ENCODE peak calls at places on chromosomes 11 and 22, in seven cellular contexts. One of them, this sample, is unnamed.

GRCh38 chr11:100761806-100762205 is 74.7 kb downstream of the ARHGAP42 start:
- DNase-seq in mesendoderm: no peak
- DNase-seq in psoas muscle: no peak
- DNase-seq in pancreas: no peak
- DNase-seq in lung: no peak
- DNase-seq in aorta: no peak
- DNase-seq in cardiac muscle cell: no peak
- DNase-seq in this sample: no peak

GRCh38 chr22:48960576-48960975 is 867.1 kb downstream of the BRD1 start:
- DNase-seq in mesendoderm: no peak
- DNase-seq in psoas muscle: no peak
- DNase-seq in pancreas: peak; percentile 7
- DNase-seq in lung: peak; percentile 11
- DNase-seq in aorta: no peak
- DNase-seq in cardiac muscle cell: no peak
- DNase-seq in this sample: no peak

GRCh38 chr11:116179346-116179850 is 593.4 kb downstream of the BUD13 start:
- DNase-seq in mesendoderm: no peak
- DNase-seq in psoas muscle: no peak
- DNase-seq in pancreas: no peak
- DNase-seq in lung: no peak
- DNase-seq in aorta: no peak
- DNase-seq in cardiac muscle cell: no peak
- DNase-seq in this sample: no peak

GRCh38 chr22:47048123-47049077 is 285.9 kb downstream of the TBC1D22A start:
- DNase-seq in mesendoderm: no peak
- DNase-seq in psoas muscle: no peak
- DNase-seq in pancreas: peak; percentile 46
- DNase-seq in lung: no peak
- DNase-seq in aorta: peak; percentile 28
- DNase-seq in cardiac muscle cell: no peak
- DNase-seq in this sample: no peak

GRCh38 chr11:126341760-126342161 is 13.7 kb upstream of the ST3GAL4 start:
- DNase-seq in mesendoderm: no peak
- DNase-seq in psoas muscle: no peak
- DNase-seq in pancreas: no peak
- DNase-seq in lung: no peak
- DNase-seq in aorta: no peak
- DNase-seq in cardiac muscle cell: peak; percentile 71
- DNase-seq in this sample: peak; percentile 94

GRCh38 chr22:30328466-30329049 is 1.8 kb upstream of the TBC1D10A start:
- DNase-seq in mesendoderm: peak; percentile 71
- DNase-seq in psoas muscle: no peak
- DNase-seq in pancreas: no peak
- DNase-seq in lung: no peak
- DNase-seq in aorta: no peak
- DNase-seq in cardiac muscle cell: no peak
- DNase-seq in this sample: no peak

GRCh38 chr22:50583294-50583865 is 731 bp upstream of the CHKB start:
- DNase-seq in mesendoderm: peak; percentile 32
- DNase-seq in psoas muscle: no peak
- DNase-seq in pancreas: no peak
- DNase-seq in lung: no peak
- DNase-seq in aorta: peak; percentile 44
- DNase-seq in cardiac muscle cell: no peak
- DNase-seq in this sample: no peak

GRCh38 chr11:121035823-121036222 is 11.9 kb downstream of the TBCEL start:
- DNase-seq in mesendoderm: no peak
- DNase-seq in psoas muscle: no peak
- DNase-seq in pancreas: no peak
- DNase-seq in lung: no peak
- DNase-seq in aorta: no peak
- DNase-seq in cardiac muscle cell: peak; percentile 54
- DNase-seq in this sample: no peak

GRCh38 chr11:60485987-60486386 is 6.6 kb upstream of the MS4A12 start:
- DNase-seq in mesendoderm: peak; percentile 78
- DNase-seq in psoas muscle: no peak
- DNase-seq in pancreas: no peak
- DNase-seq in lung: peak; percentile 29
- DNase-seq in aorta: no peak
- DNase-seq in cardiac muscle cell: no peak
- DNase-seq in this sample: peak; percentile 69

GRCh38 chr11:119529063-119529845 is 106.3 kb upstream of the THY1 start:
- DNase-seq in mesendoderm: no peak
- DNase-seq in psoas muscle: no peak
- DNase-seq in pancreas: no peak
- DNase-seq in lung: no peak
- DNase-seq in aorta: no peak
- DNase-seq in cardiac muscle cell: no peak
- DNase-seq in this sample: no peak

GRCh38 chr11:15714641-15715399 is 600.1 kb downstream of the INSC start:
- DNase-seq in mesendoderm: no peak
- DNase-seq in psoas muscle: no peak
- DNase-seq in pancreas: no peak
- DNase-seq in lung: no peak
- DNase-seq in aorta: no peak
- DNase-seq in cardiac muscle cell: no peak
- DNase-seq in this sample: no peak

GRCh38 chr11:1644601-1645356 is 15.2 kb downstream of the KRTAP5-5 start:
- DNase-seq in mesendoderm: no peak
- DNase-seq in psoas muscle: no peak
- DNase-seq in pancreas: peak; percentile 44
- DNase-seq in lung: no peak
- DNase-seq in aorta: peak; percentile 33
- DNase-seq in cardiac muscle cell: no peak
- DNase-seq in this sample: no peak

GRCh38 chr22:50482107-50483074 is 1.0 kb downstream of the ADM2 start:
- DNase-seq in mesendoderm: no peak
- DNase-seq in psoas muscle: no peak
- DNase-seq in pancreas: peak; percentile 77
- DNase-seq in lung: no peak
- DNase-seq in aorta: peak; percentile 47
- DNase-seq in cardiac muscle cell: no peak
- DNase-seq in this sample: no peak

GRCh38 chr11:134170909-134171281 is 52.9 kb downstream of the NCAPD3 start:
- DNase-seq in mesendoderm: peak; percentile 14
- DNase-seq in psoas muscle: no peak
- DNase-seq in pancreas: no peak
- DNase-seq in lung: no peak
- DNase-seq in aorta: no peak
- DNase-seq in cardiac muscle cell: peak; percentile 40
- DNase-seq in this sample: no peak

GRCh38 chr11:22169833-22170232 is 23.1 kb upstream of the ANO5 start:
- DNase-seq in mesendoderm: no peak
- DNase-seq in psoas muscle: no peak
- DNase-seq in pancreas: no peak
- DNase-seq in lung: no peak
- DNase-seq in aorta: no peak
- DNase-seq in cardiac muscle cell: no peak
- DNase-seq in this sample: no peak

GRCh38 chr11:69380921-69381581 is 87.1 kb downstream of the MYEOV start:
- DNase-seq in mesendoderm: no peak
- DNase-seq in psoas muscle: peak; percentile 14
- DNase-seq in pancreas: peak; percentile 49
- DNase-seq in lung: no peak
- DNase-seq in aorta: no peak
- DNase-seq in cardiac muscle cell: no peak
- DNase-seq in this sample: no peak

GRCh38 chr11:60761436-60762190 is 4.9 kb downstream of the MS4A15 start:
- DNase-seq in mesendoderm: no peak
- DNase-seq in psoas muscle: no peak
- DNase-seq in pancreas: no peak
- DNase-seq in lung: no peak
- DNase-seq in aorta: no peak
- DNase-seq in cardiac muscle cell: no peak
- DNase-seq in this sample: no peak

GRCh38 chr11:370087-370941 is 1.0 kb downstream of the B4GALNT4 start:
- DNase-seq in mesendoderm: no peak
- DNase-seq in psoas muscle: no peak
- DNase-seq in pancreas: no peak
- DNase-seq in lung: no peak
- DNase-seq in aorta: no peak
- DNase-seq in cardiac muscle cell: no peak
- DNase-seq in this sample: no peak

GRCh38 chr22:17199131-17199731 is 20.0 kb downstream of the ADA2 start:
- DNase-seq in mesendoderm: peak; percentile 96
- DNase-seq in psoas muscle: peak; percentile 45
- DNase-seq in pancreas: no peak
- DNase-seq in lung: no peak
- DNase-seq in aorta: no peak
- DNase-seq in cardiac muscle cell: peak; percentile 84
- DNase-seq in this sample: peak; percentile 25

GRCh38 chr11:83272627-83273026 is 13.5 kb downstream of the CCDC90B start:
- DNase-seq in mesendoderm: no peak
- DNase-seq in psoas muscle: no peak
- DNase-seq in pancreas: no peak
- DNase-seq in lung: no peak
- DNase-seq in aorta: no peak
- DNase-seq in cardiac muscle cell: peak; percentile 34
- DNase-seq in this sample: no peak

GRCh38 chr11:20638074-20638473 is 31.3 kb upstream of the NELL1 start:
- DNase-seq in mesendoderm: no peak
- DNase-seq in psoas muscle: no peak
- DNase-seq in pancreas: no peak
- DNase-seq in lung: no peak
- DNase-seq in aorta: no peak
- DNase-seq in cardiac muscle cell: no peak
- DNase-seq in this sample: no peak

GRCh38 chr22:35363571-35364086 is 17.3 kb upstream of the HMOX1 start:
- DNase-seq in mesendoderm: no peak
- DNase-seq in psoas muscle: no peak
- DNase-seq in pancreas: no peak
- DNase-seq in lung: no peak
- DNase-seq in aorta: no peak
- DNase-seq in cardiac muscle cell: no peak
- DNase-seq in this sample: no peak

GRCh38 chr11:14623036-14623435 is 20.6 kb upstream of the PDE3B start:
- DNase-seq in mesendoderm: peak; percentile 54
- DNase-seq in psoas muscle: no peak
- DNase-seq in pancreas: no peak
- DNase-seq in lung: no peak
- DNase-seq in aorta: no peak
- DNase-seq in cardiac muscle cell: no peak
- DNase-seq in this sample: peak; percentile 1

GRCh38 chr22:17712441-17712840 is 61.8 kb downstream of the BID start:
- DNase-seq in mesendoderm: no peak
- DNase-seq in psoas muscle: no peak
- DNase-seq in pancreas: no peak
- DNase-seq in lung: no peak
- DNase-seq in aorta: no peak
- DNase-seq in cardiac muscle cell: peak; percentile 38
- DNase-seq in this sample: no peak

GRCh38 chr11:7672960-7673723 is at the start of gene CYB5R2:
- DNase-seq in mesendoderm: peak; percentile 84
- DNase-seq in psoas muscle: peak; percentile 75
- DNase-seq in pancreas: peak; percentile 88
- DNase-seq in lung: peak; percentile 57
- DNase-seq in aorta: peak; percentile 87
- DNase-seq in cardiac muscle cell: peak; percentile 80
- DNase-seq in this sample: no peak

GRCh38 chr11:133992121-133992520 is 35.4 kb upstream of the IGSF9B start:
- DNase-seq in mesendoderm: peak; percentile 57
- DNase-seq in psoas muscle: no peak
- DNase-seq in pancreas: no peak
- DNase-seq in lung: no peak
- DNase-seq in aorta: no peak
- DNase-seq in cardiac muscle cell: no peak
- DNase-seq in this sample: no peak

GRCh38 chr22:19709063-19709769 is 5.1 kb upstream of the SEPTIN5 start:
- DNase-seq in mesendoderm: no peak
- DNase-seq in psoas muscle: peak; percentile 81
- DNase-seq in pancreas: no peak
- DNase-seq in lung: no peak
- DNase-seq in aorta: peak; percentile 36
- DNase-seq in cardiac muscle cell: no peak
- DNase-seq in this sample: no peak

GRCh38 chr11:35157814-35158213 is 18.8 kb downstream of the CD44 start:
- DNase-seq in mesendoderm: peak; percentile 55
- DNase-seq in psoas muscle: no peak
- DNase-seq in pancreas: no peak
- DNase-seq in lung: no peak
- DNase-seq in aorta: no peak
- DNase-seq in cardiac muscle cell: no peak
- DNase-seq in this sample: no peak
- H3K4me1 ChIP-seq in mesendoderm: peaks cover 33% of the 10 kb centered on the region
- H3K4me1 ChIP-seq in psoas muscle: peaks cover 10% of the 10 kb centered on the region
- H3K4me1 ChIP-seq in pancreas: peaks cover 36% of the 10 kb centered on the region
- H3K4me1 ChIP-seq in lung: peaks cover 16% of the 10 kb centered on the region
- H3K4me1 ChIP-seq in aorta: peaks cover 44% of the 10 kb centered on the region
- H3K4me1 ChIP-seq in cardiac muscle cell: peaks cover 10% of the 10 kb centered on the region
- H3K4me1 ChIP-seq in this sample: no peaks in the 10 kb centered on the region

GRCh38 chr11:10866893-10867331 is 9.1 kb upstream of the ZBED5 start:
- DNase-seq in mesendoderm: no peak
- DNase-seq in psoas muscle: no peak
- DNase-seq in pancreas: no peak
- DNase-seq in lung: no peak
- DNase-seq in aorta: no peak
- DNase-seq in cardiac muscle cell: peak; percentile 69
- DNase-seq in this sample: no peak
- H3K27ac ChIP-seq in mesendoderm: no peak overlapping the region
- H3K27ac ChIP-seq in psoas muscle: peak overlapping the region; percentile 60
- H3K27ac ChIP-seq in pancreas: no peak overlapping the region
- H3K27ac ChIP-seq in lung: no peak overlapping the region
- H3K27ac ChIP-seq in aorta: peak overlapping the region; percentile 90
- H3K27ac ChIP-seq in cardiac muscle cell: peak overlapping the region; percentile 46
- H3K27ac ChIP-seq in this sample: no peak overlapping the region

GRCh38 chr11:73784734-73785133 is 2.9 kb upstream of the MRPL48 start:
- DNase-seq in mesendoderm: no peak
- DNase-seq in psoas muscle: no peak
- DNase-seq in pancreas: no peak
- DNase-seq in lung: no peak
- DNase-seq in aorta: no peak
- DNase-seq in cardiac muscle cell: no peak
- DNase-seq in this sample: no peak
- H3K4me1 ChIP-seq in mesendoderm: no peaks in the 10 kb centered on the region
- H3K4me1 ChIP-seq in psoas muscle: peaks cover 11% of the 10 kb centered on the region
- H3K4me1 ChIP-seq in pancreas: peaks cover 3% of the 10 kb centered on the region
- H3K4me1 ChIP-seq in lung: no peaks in the 10 kb centered on the region
- H3K4me1 ChIP-seq in aorta: no peaks in the 10 kb centered on the region
- H3K4me1 ChIP-seq in cardiac muscle cell: peaks cover 4% of the 10 kb centered on the region
- H3K4me1 ChIP-seq in this sample: peaks cover 29% of the 10 kb centered on the region

DNA sequence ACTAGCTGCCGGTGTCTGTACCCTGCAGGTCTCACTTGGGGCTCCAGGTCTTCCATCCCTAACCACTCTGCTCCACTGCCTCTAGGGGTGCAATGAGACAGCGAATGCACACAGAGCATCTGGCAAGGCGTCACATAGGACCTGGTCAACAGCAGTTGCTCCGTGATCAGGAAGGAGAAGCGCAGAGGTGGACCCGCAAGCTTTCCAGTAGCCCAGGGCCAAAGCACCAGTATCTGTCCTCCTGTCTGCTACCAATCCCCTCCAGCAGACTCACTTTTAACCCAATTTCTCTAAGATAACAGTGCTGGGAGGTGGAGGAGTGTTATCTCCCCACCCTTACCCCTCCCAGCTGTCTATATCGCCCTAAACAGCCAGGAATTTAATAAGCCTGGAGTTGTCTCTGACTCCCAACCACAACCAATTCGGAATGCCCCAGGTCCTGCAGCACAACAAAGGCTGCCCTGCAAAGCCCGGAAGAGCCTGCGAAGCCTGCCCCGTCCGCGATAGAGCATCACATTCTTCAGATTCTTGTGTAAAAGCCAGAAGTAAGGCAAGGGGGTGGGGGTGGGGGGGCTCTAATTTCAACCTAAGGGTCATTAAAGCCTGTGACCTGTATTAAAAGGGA is 19.3 kb downstream of the MYH9 start:
- DNase-seq in mesendoderm: peak; percentile 99
- DNase-seq in psoas muscle: no peak
- DNase-seq in pancreas: no peak
- DNase-seq in lung: no peak
- DNase-seq in aorta: no peak
- DNase-seq in cardiac muscle cell: peak; percentile 91
- DNase-seq in this sample: peak; percentile 86
- H3K27ac ChIP-seq in mesendoderm: peak overlapping the region; percentile 92
- H3K27ac ChIP-seq in psoas muscle: peak overlapping the region; percentile 44
- H3K27ac ChIP-seq in pancreas: peak overlapping the region; percentile 49
- H3K27ac ChIP-seq in lung: peak overlapping the region; percentile 83
- H3K27ac ChIP-seq in aorta: peak overlapping the region; percentile 48
- H3K27ac ChIP-seq in cardiac muscle cell: peak overlapping the region; percentile 97
- H3K27ac ChIP-seq in this sample: peak overlapping the region; percentile 87